ENCODE peak calls at places on chromosome 12, in five cellular contexts. One of them, this sample, is unnamed.

GRCh38 chr12:65643171-65643570 is 181.1 kb upstream of the HMGA2 start:
- DNase-seq in heart right ventricle: no peak
- DNase-seq in astrocyte of the spinal cord: no peak
- DNase-seq in fibroblast of mammary gland: peak
- DNase-seq in RWPE1: no peak
- DNase-seq in this sample: no peak

GRCh38 chr12:62014330-62014729 is 245.9 kb upstream of the USP15 start:
- DNase-seq in heart right ventricle: no peak
- DNase-seq in astrocyte of the spinal cord: no peak
- DNase-seq in fibroblast of mammary gland: no peak
- DNase-seq in RWPE1: no peak
- DNase-seq in this sample: no peak

GRCh38 chr12:50182461-50182860 is 15.3 kb upstream of the CERS5 start:
- DNase-seq in heart right ventricle: no peak
- DNase-seq in astrocyte of the spinal cord: no peak
- DNase-seq in fibroblast of mammary gland: no peak
- DNase-seq in RWPE1: no peak
- DNase-seq in this sample: no peak

GRCh38 chr12:106605254-106605653 is 22.4 kb downstream of the RFX4 start:
- DNase-seq in heart right ventricle: no peak
- DNase-seq in astrocyte of the spinal cord: no peak
- DNase-seq in fibroblast of mammary gland: no peak
- DNase-seq in RWPE1: no peak
- DNase-seq in this sample: no peak

GRCh38 chr12:3236345-3237153 is 159.4 kb downstream of the TSPAN9 start:
- DNase-seq in heart right ventricle: peak
- DNase-seq in astrocyte of the spinal cord: peak
- DNase-seq in fibroblast of mammary gland: peak
- DNase-seq in RWPE1: peak
- DNase-seq in this sample: no peak

GRCh38 chr12:38930994-38931393 is 25.6 kb upstream of the CPNE8 start:
- DNase-seq in heart right ventricle: no peak
- DNase-seq in astrocyte of the spinal cord: no peak
- DNase-seq in fibroblast of mammary gland: no peak
- DNase-seq in RWPE1: no peak
- DNase-seq in this sample: no peak

GRCh38 chr12:89863332-89863938 is 154.8 kb upstream of the ATP2B1 start:
- DNase-seq in heart right ventricle: no peak
- DNase-seq in astrocyte of the spinal cord: no peak
- DNase-seq in fibroblast of mammary gland: no peak
- DNase-seq in RWPE1: no peak
- DNase-seq in this sample: no peak

GRCh38 chr12:76470028-76470939 is 89.3 kb downstream of the OSBPL8 start:
- DNase-seq in heart right ventricle: peak
- DNase-seq in astrocyte of the spinal cord: peak
- DNase-seq in fibroblast of mammary gland: peak
- DNase-seq in RWPE1: peak
- DNase-seq in this sample: no peak

GRCh38 chr12:89768586-89769482 is 60.2 kb upstream of the ATP2B1 start:
- DNase-seq in heart right ventricle: no peak
- DNase-seq in astrocyte of the spinal cord: peak
- DNase-seq in fibroblast of mammary gland: peak
- DNase-seq in RWPE1: peak
- DNase-seq in this sample: no peak

GRCh38 chr12:94650143-94651056 is at the start of gene TMCC3:
- DNase-seq in heart right ventricle: peak
- DNase-seq in astrocyte of the spinal cord: no peak
- DNase-seq in fibroblast of mammary gland: peak
- DNase-seq in RWPE1: peak
- DNase-seq in this sample: peak

GRCh38 chr12:14473707-14474287 is 93.9 kb downstream of the PLBD1 start:
- DNase-seq in heart right ventricle: no peak
- DNase-seq in astrocyte of the spinal cord: peak
- DNase-seq in fibroblast of mammary gland: peak
- DNase-seq in RWPE1: peak
- DNase-seq in this sample: no peak

GRCh38 chr12:119797090-119797489 is 80.0 kb downstream of the CIT start:
- DNase-seq in heart right ventricle: no peak
- DNase-seq in astrocyte of the spinal cord: no peak
- DNase-seq in fibroblast of mammary gland: no peak
- DNase-seq in RWPE1: no peak
- DNase-seq in this sample: no peak

GRCh38 chr12:114163766-114164165 is 197.6 kb upstream of the RBM19 start:
- DNase-seq in heart right ventricle: no peak
- DNase-seq in astrocyte of the spinal cord: peak
- DNase-seq in fibroblast of mammary gland: peak
- DNase-seq in RWPE1: peak
- DNase-seq in this sample: no peak

GRCh38 chr12:15629761-15630160 is 159.4 kb downstream of the EPS8 start:
- DNase-seq in heart right ventricle: no peak
- DNase-seq in astrocyte of the spinal cord: peak
- DNase-seq in fibroblast of mammary gland: peak
- DNase-seq in RWPE1: peak
- DNase-seq in this sample: no peak

GRCh38 chr12:6778212-6778570 is 5.9 kb downstream of the LAG3 start:
- DNase-seq in heart right ventricle: peak
- DNase-seq in astrocyte of the spinal cord: no peak
- DNase-seq in fibroblast of mammary gland: peak
- DNase-seq in RWPE1: no peak
- DNase-seq in this sample: peak

GRCh38 chr12:111067498-111067897 is 147.1 kb upstream of the MYL2 start:
- DNase-seq in heart right ventricle: no peak
- DNase-seq in astrocyte of the spinal cord: no peak
- DNase-seq in fibroblast of mammary gland: no peak
- DNase-seq in RWPE1: peak
- DNase-seq in this sample: no peak

GRCh38 chr12:6097384-6097783 is 27.1 kb downstream of the VWF start:
- DNase-seq in heart right ventricle: no peak
- DNase-seq in astrocyte of the spinal cord: peak
- DNase-seq in fibroblast of mammary gland: peak
- DNase-seq in RWPE1: peak
- DNase-seq in this sample: no peak

GRCh38 chr12:5584776-5585560 is 153.1 kb downstream of the NTF3 start:
- DNase-seq in heart right ventricle: no peak
- DNase-seq in astrocyte of the spinal cord: no peak
- DNase-seq in fibroblast of mammary gland: no peak
- DNase-seq in RWPE1: no peak
- DNase-seq in this sample: no peak

GRCh38 chr12:100346660-100347059 is 10.2 kb upstream of the SLC17A8 start:
- DNase-seq in heart right ventricle: no peak
- DNase-seq in astrocyte of the spinal cord: no peak
- DNase-seq in fibroblast of mammary gland: peak
- DNase-seq in RWPE1: no peak
- DNase-seq in this sample: no peak

GRCh38 chr12:53750812-53751335 is 905 bp downstream of the CISTR start:
- DNase-seq in heart right ventricle: peak
- DNase-seq in astrocyte of the spinal cord: no peak
- DNase-seq in fibroblast of mammary gland: no peak
- DNase-seq in RWPE1: no peak
- DNase-seq in this sample: no peak

GRCh38 chr12:57342207-57342691 is 88.6 kb downstream of the R3HDM2 start:
- DNase-seq in heart right ventricle: peak
- DNase-seq in astrocyte of the spinal cord: peak
- DNase-seq in fibroblast of mammary gland: peak
- DNase-seq in RWPE1: no peak
- DNase-seq in this sample: peak

GRCh38 chr12:51692016-51692415 is 101.0 kb downstream of the SCN8A start:
- DNase-seq in heart right ventricle: no peak
- DNase-seq in astrocyte of the spinal cord: no peak
- DNase-seq in fibroblast of mammary gland: no peak
- DNase-seq in RWPE1: no peak
- DNase-seq in this sample: no peak

GRCh38 chr12:42023733-42024494 is 120.8 kb downstream of the GXYLT1 start:
- DNase-seq in heart right ventricle: peak
- DNase-seq in astrocyte of the spinal cord: peak
- DNase-seq in fibroblast of mammary gland: peak
- DNase-seq in RWPE1: peak
- DNase-seq in this sample: peak

GRCh38 chr12:105363890-105364289 is 33.4 kb downstream of the C12orf75 start:
- DNase-seq in heart right ventricle: no peak
- DNase-seq in astrocyte of the spinal cord: no peak
- DNase-seq in fibroblast of mammary gland: no peak
- DNase-seq in RWPE1: no peak
- DNase-seq in this sample: no peak

GRCh38 chr12:105365231-105365630 is 34.7 kb downstream of the C12orf75 start:
- DNase-seq in heart right ventricle: no peak
- DNase-seq in astrocyte of the spinal cord: no peak
- DNase-seq in fibroblast of mammary gland: peak
- DNase-seq in RWPE1: no peak
- DNase-seq in this sample: no peak

GRCh38 chr12:105368047-105368646 is 37.7 kb downstream of the C12orf75 start:
- DNase-seq in heart right ventricle: no peak
- DNase-seq in astrocyte of the spinal cord: no peak
- DNase-seq in fibroblast of mammary gland: no peak
- DNase-seq in RWPE1: no peak
- DNase-seq in this sample: no peak

DNA sequence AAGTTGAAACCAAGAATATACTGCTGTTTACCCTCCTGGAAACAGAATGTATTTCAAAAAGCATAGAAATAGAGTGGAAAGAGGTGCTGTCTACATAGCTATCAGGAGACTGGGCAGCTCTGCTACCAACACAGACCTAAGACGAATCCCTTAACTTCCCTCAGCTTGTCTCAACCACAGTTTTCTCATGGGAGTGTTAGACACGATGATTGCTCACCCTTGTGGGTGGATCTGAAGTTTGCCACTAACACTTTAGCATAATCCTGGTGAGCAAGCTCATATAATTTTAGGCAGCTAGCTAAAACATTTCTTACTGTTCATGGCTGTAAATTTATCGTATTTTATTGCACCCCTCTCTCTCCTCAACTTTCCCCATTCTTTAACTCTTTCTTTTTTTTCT is 38.5 kb downstream of the C12orf75 start:
- DNase-seq in heart right ventricle: no peak
- DNase-seq in astrocyte of the spinal cord: peak
- DNase-seq in fibroblast of mammary gland: peak
- DNase-seq in RWPE1: no peak
- DNase-seq in this sample: no peak
- TF ChIP-seq CTCF in heart right ventricle: no peak
- TF ChIP-seq CTCF in astrocyte of the spinal cord: peak
- TF ChIP-seq CTCF in fibroblast of mammary gland: peak
- TF ChIP-seq CTCF in RWPE1: no peak
- TF ChIP-seq CTCF in this sample: no peak

GRCh38 chr12:92829683-92830282 is 99.3 kb downstream of the EEA1 start:
- DNase-seq in heart right ventricle: no peak
- DNase-seq in astrocyte of the spinal cord: no peak
- DNase-seq in fibroblast of mammary gland: no peak
- DNase-seq in RWPE1: no peak
- DNase-seq in this sample: no peak

GRCh38 chr12:92828565-92828964 is 100.5 kb downstream of the EEA1 start:
- DNase-seq in heart right ventricle: no peak
- DNase-seq in astrocyte of the spinal cord: no peak
- DNase-seq in fibroblast of mammary gland: no peak
- DNase-seq in RWPE1: no peak
- DNase-seq in this sample: no peak

DNA sequence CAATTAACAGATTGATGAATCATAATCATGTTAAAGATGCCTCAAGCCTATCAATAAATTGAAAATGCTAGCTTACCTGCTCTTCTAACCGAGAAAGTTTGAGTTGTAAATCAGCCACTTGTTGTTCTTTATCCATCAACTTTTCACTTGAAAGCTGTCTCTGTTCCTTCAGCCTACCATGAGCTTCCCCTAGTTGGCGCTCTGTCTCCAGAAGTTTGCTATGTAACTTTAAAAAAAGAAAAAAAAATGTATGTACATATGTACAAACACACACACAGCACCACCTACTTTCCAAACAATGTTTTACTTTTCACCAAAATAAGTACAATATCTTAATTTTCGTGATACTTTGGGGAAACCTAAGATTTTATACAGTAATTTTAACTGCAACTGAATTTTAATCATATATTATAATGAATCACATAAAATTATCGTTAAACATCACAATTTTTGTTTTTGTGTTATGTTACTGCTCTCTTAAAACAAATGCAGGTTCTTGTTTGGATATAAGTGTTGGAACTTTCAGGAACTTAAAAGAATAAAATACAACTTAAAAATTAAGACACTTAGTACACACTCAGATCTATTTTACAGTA is 101.2 kb downstream of the EEA1 start:
- DNase-seq in heart right ventricle: no peak
- DNase-seq in astrocyte of the spinal cord: peak
- DNase-seq in fibroblast of mammary gland: peak
- DNase-seq in RWPE1: peak
- DNase-seq in this sample: peak
- TF ChIP-seq CTCF in heart right ventricle: no peak
- TF ChIP-seq CTCF in astrocyte of the spinal cord: peak
- TF ChIP-seq CTCF in fibroblast of mammary gland: peak
- TF ChIP-seq CTCF in RWPE1: peak
- TF ChIP-seq CTCF in this sample: peak

GRCh38 chr12:124159655-124160054 is 135.2 kb upstream of the RFLNA start:
- DNase-seq in heart right ventricle: no peak
- DNase-seq in astrocyte of the spinal cord: no peak
- DNase-seq in fibroblast of mammary gland: no peak
- DNase-seq in RWPE1: no peak
- DNase-seq in this sample: no peak

GRCh38 chr12:124165695-124166094 is 129.2 kb upstream of the RFLNA start:
- DNase-seq in heart right ventricle: no peak
- DNase-seq in astrocyte of the spinal cord: no peak
- DNase-seq in fibroblast of mammary gland: no peak
- DNase-seq in RWPE1: no peak
- DNase-seq in this sample: no peak

GRCh38 chr12:124167141-124167540 is 127.8 kb upstream of the RFLNA start:
- DNase-seq in heart right ventricle: no peak
- DNase-seq in astrocyte of the spinal cord: no peak
- DNase-seq in fibroblast of mammary gland: no peak
- DNase-seq in RWPE1: no peak
- DNase-seq in this sample: no peak

GRCh38 chr12:124160102-124160501 is 134.8 kb upstream of the RFLNA start:
- DNase-seq in heart right ventricle: no peak
- DNase-seq in astrocyte of the spinal cord: no peak
- DNase-seq in fibroblast of mammary gland: no peak
- DNase-seq in RWPE1: no peak
- DNase-seq in this sample: no peak

GRCh38 chr12:124162151-124163110 is 132.5 kb upstream of the RFLNA start:
- DNase-seq in heart right ventricle: no peak
- DNase-seq in astrocyte of the spinal cord: no peak
- DNase-seq in fibroblast of mammary gland: peak
- DNase-seq in RWPE1: peak
- DNase-seq in this sample: no peak
- TF ChIP-seq CTCF in heart right ventricle: no peak
- TF ChIP-seq CTCF in astrocyte of the spinal cord: no peak
- TF ChIP-seq CTCF in fibroblast of mammary gland: no peak
- TF ChIP-seq CTCF in RWPE1: no peak
- TF ChIP-seq CTCF in this sample: no peak

DNA sequence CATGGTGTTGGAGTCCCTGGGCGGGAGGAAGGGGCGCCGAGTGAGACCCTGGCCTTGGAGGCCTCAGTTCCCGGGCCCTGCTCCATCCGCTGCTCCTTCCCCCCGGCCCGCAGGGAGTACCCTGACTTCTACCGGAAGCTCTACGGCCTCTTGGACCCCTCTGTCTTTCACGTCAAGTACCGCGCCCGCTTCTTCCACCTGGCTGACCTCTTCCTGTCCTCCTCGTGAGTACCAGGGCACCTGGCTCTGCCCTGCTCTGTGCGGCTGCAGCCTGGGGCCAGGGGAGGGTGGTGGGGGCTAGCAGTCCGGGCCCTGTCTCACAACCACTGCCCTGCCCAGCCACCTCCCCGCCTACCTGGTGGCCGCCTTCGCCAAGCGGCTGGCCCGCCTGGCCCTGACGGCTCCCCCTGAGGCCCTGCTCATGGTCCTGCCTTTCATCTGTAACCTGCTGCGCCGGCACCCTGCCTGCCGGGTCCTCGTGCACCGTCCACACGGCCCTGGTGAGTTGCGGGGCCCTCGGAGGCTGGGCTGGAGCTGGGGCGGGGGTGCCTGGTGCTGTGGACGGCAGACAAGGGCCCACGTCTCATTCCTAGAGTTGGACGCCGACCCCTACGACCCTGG is 7.0 kb downstream of the NOC4L start:
- DNase-seq in heart right ventricle: no peak
- DNase-seq in astrocyte of the spinal cord: no peak
- DNase-seq in fibroblast of mammary gland: no peak
- DNase-seq in RWPE1: no peak
- DNase-seq in this sample: no peak
- TF ChIP-seq CTCF in heart right ventricle: no peak
- TF ChIP-seq CTCF in astrocyte of the spinal cord: no peak
- TF ChIP-seq CTCF in fibroblast of mammary gland: no peak
- TF ChIP-seq CTCF in RWPE1: no peak
- TF ChIP-seq CTCF in this sample: no peak

This sample was measured in endothelial cell.